ENCODE peak calls at places on chromosomes 4 and X, in nine cellular contexts. B is lower lobe of right lung; S is hepatocyte; J is Peyer's patch; M is sigmoid colon; K is cardiac muscle cell; L is CD8-positive, alpha-beta T cell; E is testis; G is colonic mucosa. I is an unnamed sample.
A peak's percentile ranks its signal among the peaks of the same experiment; 100 is the strongest.

GRCh38 chrX:54208531-54208930 is 25.5 kb upstream of the FAM120C start:
- DNase-seq in B (no peak), S (no peak), J (no peak), M (no peak), K (peak; percentile 38), L (no peak), E (no peak), G (no peak), I (no peak)

GRCh38 chrX:2387614-2388239 is 113.0 kb downstream of the DHRSX start:
- DNase-seq in B (no peak), S (no peak), J (no peak), M (no peak), K (peak; percentile 55), L (no peak), E (no peak), G (no peak), I (no peak)

GRCh38 chr4:151055539-151055938 is 40.5 kb upstream of the LRBA start:
- DNase-seq in B (no peak), S (no peak), J (no peak), M (no peak), K (no peak), L (no peak), E (no peak), G (no peak), I (no peak)

GRCh38 chrX:50853399-50853798 is 39.4 kb upstream of the SHROOM4 start:
- DNase-seq in B (no peak), S (no peak), J (no peak), M (no peak), K (no peak), L (no peak), E (no peak), G (peak; percentile 18), I (no peak)

GRCh38 chr4:6773106-6773505 is 9.4 kb upstream of the KIAA0232 start:
- DNase-seq in B (no peak), S (no peak), J (peak; percentile 46), M (no peak), K (no peak), L (no peak), E (no peak), G (peak; percentile 41), I (peak; percentile 50)

GRCh38 chrX:29231800-29232199 is 644.6 kb downstream of the IL1RAPL1 start:
- DNase-seq in B (no peak), S (no peak), J (no peak), M (no peak), K (peak; percentile 15), L (no peak), E (no peak), G (no peak), I (no peak)

GRCh38 chr4:155066871-155067270 is 141.6 kb upstream of the NPY2R start:
- DNase-seq in B (no peak), S (no peak), J (no peak), M (no peak), K (no peak), L (no peak), E (no peak), G (no peak), I (no peak)

GRCh38 chr4:60812811-60813210 is 387.3 kb upstream of the ADGRL3 start:
- DNase-seq in B (no peak), S (no peak), J (no peak), M (no peak), K (no peak), L (no peak), E (no peak), G (no peak), I (no peak)

GRCh38 chr4:62791386-62791785 is 1591.3 kb downstream of the ADGRL3 start:
- DNase-seq in B (no peak), S (no peak), J (no peak), M (no peak), K (no peak), L (no peak), E (no peak), G (no peak), I (no peak)
- H3K4me1 ChIP-seq in B (no peaks in the 10 kb centered on the region), S (no peaks in the 10 kb centered on the region), J (no peaks in the 10 kb centered on the region), M (no peaks in the 10 kb centered on the region), K (no peaks in the 10 kb centered on the region), L (no peaks in the 10 kb centered on the region), E (no peaks in the 10 kb centered on the region), G (no peaks in the 10 kb centered on the region), I (no peaks in the 10 kb centered on the region)

GRCh38 chr4:113146876-113147358 is 97.5 kb downstream of the ANK2 start:
- DNase-seq in B (no peak), S (peak; percentile 12), J (no peak), M (no peak), K (peak; percentile 15), L (no peak), E (no peak), G (no peak), I (no peak)

GRCh38 chr4:113145147-113145518 is 95.7 kb downstream of the ANK2 start:
- DNase-seq in B (no peak), S (no peak), J (no peak), M (no peak), K (no peak), L (no peak), E (no peak), G (no peak), I (no peak)

GRCh38 chr4:113147498-113148231 is 98.2 kb downstream of the ANK2 start:
- DNase-seq in B (no peak), S (peak; percentile 18), J (no peak), M (no peak), K (no peak), L (no peak), E (no peak), G (no peak), I (no peak)

GRCh38 chr4:113148925-113149324 is 99.5 kb downstream of the ANK2 start:
- DNase-seq in B (no peak), S (no peak), J (no peak), M (no peak), K (no peak), L (no peak), E (no peak), G (no peak), I (no peak)

DNA sequence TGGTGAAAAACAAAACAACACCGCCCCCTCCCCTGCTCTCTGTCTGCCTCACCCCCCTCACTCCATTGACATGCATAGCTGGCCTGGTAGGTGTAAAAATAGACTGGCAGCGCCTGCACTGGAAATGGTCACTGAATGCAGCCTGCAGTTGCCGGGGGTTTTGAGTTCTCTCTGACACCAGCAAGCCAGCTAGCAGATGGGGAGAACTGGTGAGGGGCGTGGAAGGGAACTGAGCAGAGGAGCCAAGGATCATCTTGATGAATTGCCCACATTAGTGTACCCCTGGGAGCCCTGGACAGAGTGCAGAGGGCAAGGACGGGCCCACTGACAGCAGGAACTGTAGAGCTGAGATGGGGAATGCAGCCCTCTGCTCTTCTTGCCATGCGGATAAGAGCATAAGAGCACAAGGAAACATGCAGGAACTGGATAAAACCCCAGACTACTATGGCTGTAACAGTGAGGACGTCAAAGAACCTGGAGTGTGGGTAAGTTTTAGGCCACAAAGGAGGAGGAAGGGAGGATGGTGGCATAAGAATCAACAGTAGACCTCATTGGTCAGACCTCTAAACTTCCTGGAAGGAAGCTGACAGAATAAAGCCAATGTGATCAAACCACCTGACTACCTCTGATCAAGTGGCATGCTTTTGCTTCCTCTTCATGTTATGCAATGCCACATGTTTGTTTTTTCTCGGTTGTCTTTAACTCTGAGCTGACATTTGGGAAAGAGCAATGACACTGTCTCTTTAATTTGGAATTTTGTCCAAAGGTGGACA is 96.3 kb downstream of the ANK2 start:
- DNase-seq in B (no peak), S (no peak), J (no peak), M (no peak), K (no peak), L (no peak), E (no peak), G (no peak), I (no peak)
- TF ChIP-seq CTCF in B (no peak), S (no peak), J (no peak), M (no peak), K (no peak), L (no peak), E (no peak), G (no peak), I (no peak)

DNA sequence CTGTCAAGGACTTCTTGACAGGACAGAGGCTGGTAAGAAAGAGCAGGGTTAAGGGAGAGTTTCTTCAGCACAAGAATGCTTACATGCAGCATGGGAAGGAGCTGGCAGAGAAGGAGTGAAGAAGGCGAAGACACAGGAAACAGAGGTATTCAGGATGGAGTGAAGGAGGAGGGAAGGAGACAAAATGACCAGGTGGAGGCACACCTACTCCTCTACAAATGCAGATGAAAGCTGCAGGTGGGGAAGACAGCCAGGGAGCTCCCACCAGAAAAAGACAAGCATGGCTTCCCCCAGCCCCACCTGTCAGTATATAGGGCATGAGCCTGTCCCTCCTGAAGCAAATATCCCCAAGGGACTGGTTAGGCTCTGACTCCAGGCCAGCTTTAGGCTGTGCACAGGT is 29.6 kb upstream of the NKRF start:
- DNase-seq in B (no peak), S (no peak), J (no peak), M (no peak), K (no peak), L (no peak), E (no peak), G (no peak), I (no peak)
- H3K27ac ChIP-seq in B (no peak overlapping the region), S (no peak overlapping the region), J (peak overlapping the region; percentile 4), M (no peak overlapping the region), K (no peak overlapping the region), L (no peak overlapping the region), E (no peak overlapping the region), G (no peak overlapping the region), I (no peak overlapping the region)

GRCh38 chr4:88177981-88178632 is 19.7 kb upstream of the ABCG2 start:
- DNase-seq in B (peak; percentile 60), S (peak; percentile 76), J (peak; percentile 65), M (no peak), K (peak; percentile 76), L (no peak), E (no peak), G (no peak), I (peak; percentile 94)
- H3K4me1 ChIP-seq in B (peaks cover 4% of the 10 kb centered on the region), S (peaks cover 13% of the 10 kb centered on the region), J (no peaks in the 10 kb centered on the region), M (no peaks in the 10 kb centered on the region), K (no peaks in the 10 kb centered on the region), L (no peaks in the 10 kb centered on the region), E (no peaks in the 10 kb centered on the region), G (no peaks in the 10 kb centered on the region), I (peaks cover 22% of the 10 kb centered on the region)

I was measured in foreskin keratinocyte.